ENCODE peak calls at places on chromosomes 6 and 20, in five cellular contexts. Q, N, C, K and R are unnamed samples.

GRCh38 chr6:156944412-156944811 is 167.2 kb downstream of the ARID1B start:
- DNase-seq in C (no peak), K (no peak), Q (no peak), N (no peak), R (no peak)

GRCh38 chr20:53769041-53769440 is 175.4 kb upstream of the ZNF217 start:
- DNase-seq in C (no peak), Q (no peak), N (no peak), K (no peak), R (no peak)

GRCh38 chr6:32716396-32716795 is 24.8 kb upstream of the HLA-DQA2 start:
- DNase-seq in C (no peak), N (no peak), Q (no peak), K (no peak), R (no peak)

GRCh38 chr6:56851104-56851503 is 103.8 kb upstream of the BEND6 start:
- DNase-seq in K (no peak), Q (no peak), N (no peak), C (peak; percentile 37), R (no peak)

GRCh38 chr20:5945963-5946362 is 4.4 kb downstream of the TRMT6 start:
- DNase-seq in Q (peak; percentile 17), K (no peak), C (peak; percentile 64), N (no peak), R (no peak)

GRCh38 chr20:62437985-62438384 is 10.6 kb upstream of the RBBP8NL start:
- DNase-seq in C (no peak), Q (no peak), K (no peak), N (no peak), R (no peak)

GRCh38 chr20:60749804-60750602 is 502.1 kb upstream of the CDH4 start:
- DNase-seq in C (no peak), Q (no peak), K (no peak), N (no peak), R (no peak)

GRCh38 chr20:10616212-10616611 is 57.6 kb downstream of the JAG1 start:
- DNase-seq in K (no peak), Q (no peak), N (no peak), C (no peak), R (no peak)

GRCh38 chr6:149918151-149918905 is 4.6 kb downstream of the RAET1G start:
- DNase-seq in Q (no peak), C (no peak), K (no peak), N (no peak), R (no peak)

GRCh38 chr6:151721141-151721540 is 86.3 kb upstream of the ESR1 start:
- DNase-seq in Q (no peak), N (no peak), C (no peak), K (no peak), R (no peak)

GRCh38 chr6:21870071-21870729 is 276.6 kb downstream of the SOX4 start:
- DNase-seq in C (no peak), K (no peak), Q (no peak), N (no peak), R (no peak)

GRCh38 chr6:151081658-151082057 is 158.1 kb upstream of the AKAP12 start:
- DNase-seq in C (peak; percentile 18), K (no peak), Q (no peak), N (no peak), R (no peak)

GRCh38 chr6:79048611-79049010 is 29.4 kb downstream of the PHIP start:
- DNase-seq in C (peak; percentile 56), Q (peak; percentile 21), K (no peak), N (no peak), R (no peak)

GRCh38 chr6:170223718-170224693 is 66.9 kb downstream of the DLL1 start:
- DNase-seq in K (no peak), C (no peak), Q (no peak), N (no peak), R (no peak)

GRCh38 chr6:36118550-36119107 is 11.7 kb upstream of the MAPK13 start:
- DNase-seq in N (no peak), C (no peak), Q (peak; percentile 85), K (peak; percentile 12), R (peak; percentile 45)

GRCh38 chr6:133923938-133924593 is 29.0 kb upstream of the TBPL1 start:
- DNase-seq in C (peak; percentile 90), Q (peak; percentile 74), N (peak; percentile 6), K (peak; percentile 77), R (no peak)

GRCh38 chr20:45311589-45312211 is 3.6 kb upstream of the MATN4 start:
- DNase-seq in C (peak; percentile 60), K (peak; percentile 35), N (peak; percentile 53), Q (peak; percentile 73), R (no peak)

GRCh38 chr6:33317418-33317667 is 201 bp downstream of the ZBTB22 start:
- DNase-seq in Q (no peak), C (no peak), K (no peak), N (no peak), R (no peak)

GRCh38 chr20:45579184-45579583 is at the start of gene WFDC8:
- DNase-seq in Q (no peak), N (no peak), C (no peak), K (no peak), R (no peak)

GRCh38 chr6:108589244-108589730 is 28.6 kb downstream of the FOXO3 start:
- DNase-seq in C (peak; percentile 92), N (no peak), K (peak; percentile 92), Q (peak; percentile 28), R (peak; percentile 98)

GRCh38 chr6:28648878-28649375 is 123.2 kb downstream of the GPX5 start:
- DNase-seq in N (no peak), K (no peak), C (no peak), Q (no peak), R (no peak)

GRCh38 chr6:39927159-39927558 is 7.1 kb downstream of the MOCS1 start:
- DNase-seq in Q (no peak), N (no peak), C (peak; percentile 37), K (no peak), R (no peak)

GRCh38 chr6:149234051-149234962 is 83.2 kb upstream of the TAB2 start:
- DNase-seq in C (peak; percentile 42), Q (peak; percentile 39), K (no peak), N (peak; percentile 14), R (no peak)

GRCh38 chr6:18263561-18264337 is 581 bp downstream of the DEK start:
- DNase-seq in C (peak; percentile 62), Q (peak; percentile 27), K (peak; percentile 50), N (no peak), R (no peak)

GRCh38 chr6:7439243-7439642 is 49.6 kb downstream of the RIOK1 start:
- DNase-seq in K (no peak), Q (no peak), N (no peak), C (no peak), R (no peak)

GRCh38 chr6:123803862-123804681 is at the start of gene NKAIN2:
- DNase-seq in C (no peak), Q (no peak), K (no peak), N (no peak), R (no peak)

GRCh38 chr6:110448846-110449544 is 27.4 kb downstream of the SLC22A16 start:
- DNase-seq in N (no peak), Q (no peak), C (peak; percentile 6), K (no peak), R (no peak)

GRCh38 chr6:73691512-73691911 is 4.5 kb upstream of the CD109 start:
- DNase-seq in Q (peak; percentile 41), N (no peak), C (peak; percentile 23), K (no peak), R (no peak)

GRCh38 chr6:123764717-123765116 is 38.9 kb upstream of the NKAIN2 start:
- DNase-seq in C (no peak), K (no peak), N (no peak), Q (no peak), R (no peak)

GRCh38 chr6:110542311-110543024 is 66.1 kb upstream of the SLC22A16 start:
- DNase-seq in Q (no peak), C (no peak), N (no peak), K (no peak), R (no peak)

GRCh38 chr20:60365063-60365640 is 406.9 kb downstream of the CDH26 start:
- DNase-seq in K (no peak), Q (peak; percentile 7), N (no peak), C (no peak), R (no peak)

GRCh38 chr20:49893242-49894072 is 21.9 kb downstream of the SPATA2 start:
- DNase-seq in N (no peak), Q (no peak), K (no peak), C (no peak), R (no peak)

GRCh38 chr6:167913699-167914098 is 83.8 kb upstream of the KIF25 start:
- DNase-seq in N (no peak), Q (no peak), C (no peak), K (no peak), R (no peak)

GRCh38 chr6:47478233-47479155 is 905 bp downstream of the CD2AP start:
- DNase-seq in C (peak; percentile 32), K (peak; percentile 22), N (no peak), Q (no peak), R (no peak)

GRCh38 chr6:13724174-13724573 is 12.5 kb upstream of the RANBP9 start:
- DNase-seq in C (no peak), N (no peak), K (no peak), Q (no peak), R (peak; percentile 27)

GRCh38 chr6:10395171-10395945 is 19.5 kb downstream of the TFAP2A start:
- DNase-seq in K (no peak), Q (no peak), C (no peak), N (no peak), R (no peak)